ENCODE peak calls at places on chromosomes 7 and 10, in five cellular contexts. One of them, this sample, is unnamed.

GRCh38 chr7:83876593-83876992 is 227.7 kb upstream of the SEMA3E start:
- DNase-seq in activated T-helper 1 cell treated with Interleukin-2 at 50 U/mL for 16 hours: no peak
- DNase-seq in fibroblast of the aortic adventitia: peak
- DNase-seq in mucosa of gallbladder: no peak
- DNase-seq in mucosa of descending colon: no peak
- DNase-seq in this sample: no peak

GRCh38 chr7:27151945-27152815 is at the start of gene HOXA3:
- DNase-seq in mucosa of descending colon: peak
- DNase-seq in mucosa of gallbladder: no peak
- DNase-seq in fibroblast of the aortic adventitia: no peak
- DNase-seq in activated T-helper 1 cell treated with Interleukin-2 at 50 U/mL for 16 hours: no peak
- DNase-seq in this sample: no peak

GRCh38 chr7:108124820-108125219 is 5.3 kb downstream of the LAMB4 start:
- DNase-seq in fibroblast of the aortic adventitia: peak
- DNase-seq in mucosa of descending colon: no peak
- DNase-seq in activated T-helper 1 cell treated with Interleukin-2 at 50 U/mL for 16 hours: no peak
- DNase-seq in mucosa of gallbladder: no peak
- DNase-seq in this sample: no peak

GRCh38 chr7:139648941-139649425 is 125.5 kb downstream of the CLEC2L start:
- DNase-seq in fibroblast of the aortic adventitia: no peak
- DNase-seq in activated T-helper 1 cell treated with Interleukin-2 at 50 U/mL for 16 hours: no peak
- DNase-seq in mucosa of descending colon: no peak
- DNase-seq in mucosa of gallbladder: peak
- DNase-seq in this sample: no peak

GRCh38 chr7:131249003-131249402 is 78.7 kb upstream of the MKLN1 start:
- DNase-seq in mucosa of descending colon: peak
- DNase-seq in mucosa of gallbladder: peak
- DNase-seq in fibroblast of the aortic adventitia: peak
- DNase-seq in activated T-helper 1 cell treated with Interleukin-2 at 50 U/mL for 16 hours: no peak
- DNase-seq in this sample: no peak

GRCh38 chr10:124534231-124534798 is 72.7 kb downstream of the LHPP start:
- DNase-seq in mucosa of descending colon: no peak
- DNase-seq in activated T-helper 1 cell treated with Interleukin-2 at 50 U/mL for 16 hours: no peak
- DNase-seq in fibroblast of the aortic adventitia: peak
- DNase-seq in mucosa of gallbladder: no peak
- DNase-seq in this sample: peak

GRCh38 chr7:76262683-76263402 is 39.6 kb upstream of the HSPB1 start:
- DNase-seq in mucosa of gallbladder: peak
- DNase-seq in fibroblast of the aortic adventitia: peak
- DNase-seq in activated T-helper 1 cell treated with Interleukin-2 at 50 U/mL for 16 hours: no peak
- DNase-seq in mucosa of descending colon: peak
- DNase-seq in this sample: peak

GRCh38 chr10:65341323-65341922 is 1584.4 kb upstream of the LRRTM3 start:
- DNase-seq in activated T-helper 1 cell treated with Interleukin-2 at 50 U/mL for 16 hours: no peak
- DNase-seq in mucosa of descending colon: peak
- DNase-seq in fibroblast of the aortic adventitia: no peak
- DNase-seq in mucosa of gallbladder: no peak
- DNase-seq in this sample: no peak

GRCh38 chr7:40156988-40157387 is 22.2 kb downstream of the SUGCT start:
- DNase-seq in mucosa of gallbladder: no peak
- DNase-seq in fibroblast of the aortic adventitia: no peak
- DNase-seq in mucosa of descending colon: peak
- DNase-seq in activated T-helper 1 cell treated with Interleukin-2 at 50 U/mL for 16 hours: no peak
- DNase-seq in this sample: no peak

GRCh38 chr10:17386616-17387075 is 67.7 kb downstream of the ST8SIA6 start:
- DNase-seq in mucosa of descending colon: no peak
- DNase-seq in fibroblast of the aortic adventitia: peak
- DNase-seq in activated T-helper 1 cell treated with Interleukin-2 at 50 U/mL for 16 hours: no peak
- DNase-seq in mucosa of gallbladder: no peak
- DNase-seq in this sample: no peak

GRCh38 chr10:95537543-95537930 is 23.6 kb downstream of the SORBS1 start:
- DNase-seq in mucosa of gallbladder: no peak
- DNase-seq in activated T-helper 1 cell treated with Interleukin-2 at 50 U/mL for 16 hours: no peak
- DNase-seq in mucosa of descending colon: no peak
- DNase-seq in fibroblast of the aortic adventitia: no peak
- DNase-seq in this sample: no peak

GRCh38 chr7:107118109-107118900 is 50.5 kb upstream of the HBP1 start:
- DNase-seq in activated T-helper 1 cell treated with Interleukin-2 at 50 U/mL for 16 hours: no peak
- DNase-seq in mucosa of descending colon: no peak
- DNase-seq in mucosa of gallbladder: no peak
- DNase-seq in fibroblast of the aortic adventitia: peak
- DNase-seq in this sample: no peak

GRCh38 chr10:99938563-99938962 is 71.2 kb downstream of the DNMBP start:
- DNase-seq in mucosa of descending colon: no peak
- DNase-seq in fibroblast of the aortic adventitia: peak
- DNase-seq in activated T-helper 1 cell treated with Interleukin-2 at 50 U/mL for 16 hours: no peak
- DNase-seq in mucosa of gallbladder: no peak
- DNase-seq in this sample: no peak

GRCh38 chr10:126001579-126001978 is 105.2 kb downstream of the FANK1 start:
- DNase-seq in mucosa of gallbladder: no peak
- DNase-seq in mucosa of descending colon: no peak
- DNase-seq in activated T-helper 1 cell treated with Interleukin-2 at 50 U/mL for 16 hours: no peak
- DNase-seq in fibroblast of the aortic adventitia: peak
- DNase-seq in this sample: no peak

GRCh38 chr7:152621426-152621825 is 54.5 kb downstream of the XRCC2 start:
- DNase-seq in mucosa of gallbladder: no peak
- DNase-seq in fibroblast of the aortic adventitia: no peak
- DNase-seq in mucosa of descending colon: no peak
- DNase-seq in activated T-helper 1 cell treated with Interleukin-2 at 50 U/mL for 16 hours: no peak
- DNase-seq in this sample: no peak

GRCh38 chr10:81200801-81201200 is 663.1 kb downstream of the SH2D4B start:
- DNase-seq in activated T-helper 1 cell treated with Interleukin-2 at 50 U/mL for 16 hours: no peak
- DNase-seq in mucosa of gallbladder: no peak
- DNase-seq in fibroblast of the aortic adventitia: no peak
- DNase-seq in mucosa of descending colon: no peak
- DNase-seq in this sample: no peak

GRCh38 chr10:93445097-93445960 is 36.8 kb downstream of the MYOF start:
- DNase-seq in activated T-helper 1 cell treated with Interleukin-2 at 50 U/mL for 16 hours: no peak
- DNase-seq in mucosa of gallbladder: peak
- DNase-seq in fibroblast of the aortic adventitia: peak
- DNase-seq in mucosa of descending colon: peak
- DNase-seq in this sample: no peak

GRCh38 chr10:118521415-118522117 is 73.9 kb downstream of the PRLHR start:
- DNase-seq in fibroblast of the aortic adventitia: no peak
- DNase-seq in mucosa of gallbladder: no peak
- DNase-seq in mucosa of descending colon: no peak
- DNase-seq in activated T-helper 1 cell treated with Interleukin-2 at 50 U/mL for 16 hours: no peak
- DNase-seq in this sample: no peak

GRCh38 chr7:152158801-152159587 is 133.5 kb downstream of the GALNT11 start:
- DNase-seq in mucosa of descending colon: no peak
- DNase-seq in mucosa of gallbladder: no peak
- DNase-seq in fibroblast of the aortic adventitia: no peak
- DNase-seq in activated T-helper 1 cell treated with Interleukin-2 at 50 U/mL for 16 hours: no peak
- DNase-seq in this sample: no peak

GRCh38 chr10:97531401-97531985 is 32.8 kb downstream of the UBTD1 start:
- DNase-seq in mucosa of descending colon: no peak
- DNase-seq in fibroblast of the aortic adventitia: no peak
- DNase-seq in mucosa of gallbladder: no peak
- DNase-seq in activated T-helper 1 cell treated with Interleukin-2 at 50 U/mL for 16 hours: no peak
- DNase-seq in this sample: no peak

GRCh38 chr7:94420321-94420720 is 25.6 kb downstream of the COL1A2 start:
- DNase-seq in fibroblast of the aortic adventitia: peak
- DNase-seq in activated T-helper 1 cell treated with Interleukin-2 at 50 U/mL for 16 hours: no peak
- DNase-seq in mucosa of gallbladder: no peak
- DNase-seq in mucosa of descending colon: no peak
- DNase-seq in this sample: no peak

GRCh38 chr10:31101123-31101522 is 69.5 kb upstream of the ZNF438 start:
- DNase-seq in mucosa of descending colon: no peak
- DNase-seq in mucosa of gallbladder: no peak
- DNase-seq in activated T-helper 1 cell treated with Interleukin-2 at 50 U/mL for 16 hours: peak
- DNase-seq in fibroblast of the aortic adventitia: peak
- DNase-seq in this sample: no peak

GRCh38 chr10:84537447-84537931 is 209.1 kb downstream of the CCSER2 start:
- DNase-seq in mucosa of descending colon: peak
- DNase-seq in fibroblast of the aortic adventitia: peak
- DNase-seq in mucosa of gallbladder: peak
- DNase-seq in activated T-helper 1 cell treated with Interleukin-2 at 50 U/mL for 16 hours: no peak
- DNase-seq in this sample: peak

GRCh38 chr10:101778781-101779543 is 3.0 kb upstream of the FGF8 start:
- DNase-seq in mucosa of descending colon: peak
- DNase-seq in activated T-helper 1 cell treated with Interleukin-2 at 50 U/mL for 16 hours: no peak
- DNase-seq in mucosa of gallbladder: peak
- DNase-seq in fibroblast of the aortic adventitia: peak
- DNase-seq in this sample: no peak

GRCh38 chr7:94700926-94701554 is 45.1 kb upstream of the SGCE start:
- DNase-seq in fibroblast of the aortic adventitia: no peak
- DNase-seq in mucosa of gallbladder: no peak
- DNase-seq in activated T-helper 1 cell treated with Interleukin-2 at 50 U/mL for 16 hours: no peak
- DNase-seq in mucosa of descending colon: no peak
- DNase-seq in this sample: no peak

GRCh38 chr7:116534790-116535189 is 10.0 kb downstream of the CAV1 start:
- DNase-seq in mucosa of gallbladder: no peak
- DNase-seq in activated T-helper 1 cell treated with Interleukin-2 at 50 U/mL for 16 hours: no peak
- DNase-seq in fibroblast of the aortic adventitia: peak
- DNase-seq in mucosa of descending colon: no peak
- DNase-seq in this sample: no peak

GRCh38 chr7:128176696-128177095 is 64.4 kb upstream of the LEP start:
- DNase-seq in mucosa of descending colon: no peak
- DNase-seq in activated T-helper 1 cell treated with Interleukin-2 at 50 U/mL for 16 hours: no peak
- DNase-seq in fibroblast of the aortic adventitia: peak
- DNase-seq in mucosa of gallbladder: no peak
- DNase-seq in this sample: no peak

GRCh38 chr10:101217450-101218281 is 11.6 kb downstream of the LBX1 start:
- DNase-seq in mucosa of descending colon: peak
- DNase-seq in fibroblast of the aortic adventitia: no peak
- DNase-seq in mucosa of gallbladder: peak
- DNase-seq in activated T-helper 1 cell treated with Interleukin-2 at 50 U/mL for 16 hours: no peak
- DNase-seq in this sample: no peak

GRCh38 chr7:48832303-48832845 is 92.0 kb upstream of the CDC14C start:
- DNase-seq in fibroblast of the aortic adventitia: no peak
- DNase-seq in mucosa of gallbladder: no peak
- DNase-seq in mucosa of descending colon: no peak
- DNase-seq in activated T-helper 1 cell treated with Interleukin-2 at 50 U/mL for 16 hours: no peak
- DNase-seq in this sample: no peak

GRCh38 chr7:23062452-23062851 is 43.1 kb upstream of the KLHL7 start:
- DNase-seq in mucosa of descending colon: no peak
- DNase-seq in activated T-helper 1 cell treated with Interleukin-2 at 50 U/mL for 16 hours: no peak
- DNase-seq in mucosa of gallbladder: no peak
- DNase-seq in fibroblast of the aortic adventitia: peak
- DNase-seq in this sample: no peak

This sample was measured in cerebellar nuclear complex.